ENCODE peak calls at places on chromosomes 7 and 10, in six cellular contexts. G is Peyer's patch, F is brain microvascular endothelial cell, O is A673, L is HCT116, B is kidney epithelial cell. C is an unnamed sample. For H3K36me3, the result is how much of the 10 kb centered on the place peaks cover.

GRCh38 chr7:108015740-108016139 is 12.8 kb upstream of the LAMB1 start:
- DNase-seq in G (no peak), F (no peak), O (no peak), L (no peak), B (no peak), C (no peak)

GRCh38 chr7:27899601-27900000 is 159.6 kb downstream of the TAX1BP1 start:
- DNase-seq in G (no peak), F (no peak), O (no peak), L (no peak), B (no peak), C (no peak)

GRCh38 chr7:140448781-140449180 is 30.5 kb downstream of the MKRN1 start:
- DNase-seq in G (no peak), F (no peak), O (no peak), L (no peak), B (no peak), C (no peak)

GRCh38 chr7:37212051-37212450 is 236.6 kb downstream of the ELMO1 start:
- DNase-seq in G (no peak), F (no peak), O (no peak), L (no peak), B (no peak), C (no peak)

GRCh38 chr7:156829669-156830336 is 63.2 kb downstream of the LMBR1 start:
- DNase-seq in G (no peak), F (no peak), O (no peak), L (no peak), B (no peak), C (no peak)

GRCh38 chr7:135326636-135327280 is 93.1 kb downstream of the STRA8 start:
- DNase-seq in G (no peak), F (no peak), O (no peak), L (no peak), B (peak), C (no peak)

GRCh38 chr10:80530251-80530650 is 7.5 kb upstream of the SH2D4B start:
- DNase-seq in G (no peak), F (peak), O (peak), L (peak), B (no peak), C (peak)

GRCh38 chr10:128150045-128150493 is 23.8 kb upstream of the MKI67 start:
- DNase-seq in G (peak), F (peak), O (peak), L (peak), B (no peak), C (peak)

GRCh38 chr7:81399461-81399860 is 370.4 kb downstream of the HGF start:
- DNase-seq in G (no peak), F (no peak), O (no peak), L (no peak), B (no peak), C (no peak)

GRCh38 chr10:132536241-132536963 is 1.2 kb upstream of the INPP5A start:
- DNase-seq in G (no peak), F (no peak), O (no peak), L (no peak), B (no peak), C (peak)

GRCh38 chr7:12715372-12716133 is 28.1 kb downstream of the ARL4A start:
- DNase-seq in G (peak), F (peak), O (peak), L (peak), B (peak), C (peak)

DNA sequence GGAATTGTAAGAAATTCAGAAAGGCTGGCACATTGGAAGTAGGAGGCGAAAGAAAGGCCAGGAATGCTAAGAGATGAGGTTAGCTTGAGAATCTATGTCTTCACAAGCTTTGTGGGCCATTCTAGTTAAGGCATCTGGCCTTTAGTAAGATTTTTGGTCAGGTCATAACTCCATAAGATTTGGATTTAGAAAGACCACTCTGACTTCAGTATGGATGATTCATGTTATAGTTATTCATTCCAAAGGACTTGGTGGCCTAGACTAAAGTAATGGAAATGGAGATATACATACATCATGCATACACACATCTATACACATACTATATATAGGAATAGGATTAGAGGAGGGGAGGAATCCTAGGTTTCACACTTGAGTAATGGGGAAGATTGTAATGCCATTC is 77.5 kb downstream of the SEPTIN7 start:
- DNase-seq in G (no peak), F (peak), O (no peak), L (no peak), B (no peak), C (no peak)
- H3K36me3 ChIP-seq in G (under half), F (under half), O (under half), L (under half), B (under half), C (under half)

GRCh38 chr10:5738427-5738826 is 53.8 kb downstream of the TASOR2 start:
- DNase-seq in G (no peak), F (no peak), O (no peak), L (no peak), B (no peak), C (no peak)

GRCh38 chr10:5741276-5741675 is 56.6 kb downstream of the TASOR2 start:
- DNase-seq in G (no peak), F (no peak), O (no peak), L (no peak), B (no peak), C (no peak)

GRCh38 chr10:5735119-5735518 is 50.5 kb downstream of the TASOR2 start:
- DNase-seq in G (no peak), F (no peak), O (no peak), L (no peak), B (no peak), C (no peak)

GRCh38 chr10:5736591-5736990 is 52.0 kb downstream of the TASOR2 start:
- DNase-seq in G (no peak), F (no peak), O (no peak), L (no peak), B (no peak), C (no peak)

DNA sequence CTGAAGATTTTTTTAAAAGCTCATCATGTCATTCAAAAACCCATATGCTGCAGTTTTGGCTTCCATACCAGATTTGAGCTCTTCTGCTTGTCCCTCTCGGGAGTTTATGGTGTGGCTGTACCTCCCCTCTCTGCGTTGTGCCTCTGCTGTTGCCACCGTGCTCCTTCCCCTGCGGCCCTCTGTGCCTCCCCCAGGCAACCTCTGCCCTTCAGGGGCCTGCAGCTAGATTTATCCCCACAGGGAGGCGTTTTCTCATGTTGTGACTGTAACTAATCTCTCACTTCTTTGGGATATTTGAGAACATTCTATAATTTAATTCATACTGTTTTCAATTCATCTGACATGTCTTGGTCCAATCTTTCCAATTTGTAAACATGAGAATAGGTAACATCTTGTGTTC is 52.7 kb downstream of the TASOR2 start:
- DNase-seq in G (no peak), F (no peak), O (peak), L (no peak), B (no peak), C (no peak)
- TF ChIP-seq CTCF in G (no peak), F (peak), O (peak), L (no peak), B (no peak), C (peak)

DNA sequence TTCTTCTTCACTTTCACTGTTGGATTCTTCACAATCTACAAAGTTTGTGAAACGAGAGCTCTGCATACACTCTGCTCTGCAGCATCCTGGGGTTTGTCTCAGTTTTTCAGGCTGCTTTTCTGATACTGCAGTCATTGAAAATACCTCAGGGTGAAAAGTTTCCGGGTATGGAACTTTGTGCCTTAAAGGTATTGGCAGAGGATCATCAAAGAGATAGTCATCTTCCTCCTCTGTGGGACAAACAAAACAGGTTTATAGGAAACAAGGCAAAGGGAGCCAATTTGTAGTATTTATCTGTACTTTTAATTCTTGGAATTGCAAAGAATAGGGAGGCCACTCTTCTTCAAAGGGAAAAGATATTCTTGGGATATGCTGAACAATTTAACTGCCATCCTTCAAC is 30.4 kb downstream of the SUV39H2 start:
- DNase-seq in G (no peak), F (no peak), O (no peak), L (no peak), B (no peak), C (no peak)
- H3K36me3 ChIP-seq in G (under half), F (under half), O (half or more), L (under half), B (under half), C (under half)

GRCh38 chr10:26336979-26337378 is 101.2 kb upstream of the APBB1IP start:
- DNase-seq in G (no peak), F (no peak), O (no peak), L (no peak), B (no peak), C (no peak)

DNA sequence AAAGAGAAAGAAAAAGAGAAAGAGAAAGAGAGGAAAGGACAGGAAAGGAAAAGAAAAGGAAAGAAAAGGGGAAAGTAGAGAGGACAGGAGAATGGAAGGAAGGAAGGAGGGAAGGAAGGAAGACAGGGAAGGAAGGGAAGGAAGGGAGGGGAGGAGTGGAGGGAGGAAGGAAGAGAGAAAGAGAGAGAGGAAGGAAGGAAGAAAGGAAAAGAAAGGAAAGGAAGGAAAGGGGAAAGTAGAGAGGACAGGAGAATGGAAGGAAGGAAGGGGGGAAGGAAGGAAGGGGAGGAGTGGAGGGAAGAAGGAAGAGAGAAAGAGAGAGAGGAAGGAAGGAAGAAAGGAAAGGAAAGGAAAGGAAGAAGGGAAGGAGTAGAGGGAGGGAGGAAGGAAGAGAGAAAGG is 96.4 kb upstream of the APBB1IP start:
- DNase-seq in G (no peak), F (no peak), O (no peak), L (no peak), B (no peak), C (no peak)
- TF ChIP-seq CTCF in G (no peak), F (no peak), O (no peak), L (no peak), B (no peak), C (no peak)

GRCh38 chr10:73141603-73142002 is 26.2 kb downstream of the ECD start:
- DNase-seq in G (no peak), F (no peak), O (no peak), L (no peak), B (no peak), C (no peak)
- H3K36me3 ChIP-seq in G (under half), F (half or more), O (half or more), L (under half), B (under half), C (under half)

C was measured in Caco-2.